ENCODE peak calls at places on chromosomes 6 and 20, in seven cellular contexts. C is nephron progenitor cell, O is cardiac muscle cell, N is brain microvascular endothelial cell, Z is left ventricle myocardium inferior, M is progenitor cell of endocrine pancreas, V is astrocyte of the cerebellum. U is an unnamed sample.

GRCh38 chr6:45454008-45454911 is 76.5 kb upstream of the SUPT3H start:
- DNase-seq in V (peak), O (no peak), N (no peak), C (no peak), M (no peak), Z (no peak), U (no peak)

GRCh38 chr20:48826883-48827771 is 672 bp downstream of the PREX1 start:
- DNase-seq in O (peak), V (no peak), N (no peak), C (peak), Z (no peak), M (no peak), U (peak)

GRCh38 chr6:170004585-170005210 is 253.3 kb downstream of the ERMARD start:
- DNase-seq in M (no peak), Z (no peak), V (no peak), O (no peak), C (no peak), N (no peak), U (no peak)

GRCh38 chr6:155418017-155418749 is 37.5 kb downstream of the NOX3 start:
- DNase-seq in M (no peak), N (peak), C (no peak), Z (no peak), V (peak), O (peak), U (peak)

GRCh38 chr6:44775121-44775520 is 387.6 kb downstream of the CDC5L start:
- DNase-seq in V (no peak), N (no peak), C (no peak), Z (no peak), O (no peak), M (no peak), U (no peak)

GRCh38 chr6:32153252-32153834 is 598 bp upstream of the PPT2 start:
- DNase-seq in M (peak), V (no peak), N (peak), O (no peak), Z (no peak), C (peak), U (peak)

GRCh38 chr6:143896096-143896880 is 32.0 kb downstream of the ZC2HC1B start:
- DNase-seq in Z (no peak), C (no peak), O (peak), M (no peak), V (no peak), N (no peak), U (no peak)

GRCh38 chr20:58045156-58045555 is 183.3 kb downstream of the ANKRD60 start:
- DNase-seq in O (no peak), C (no peak), M (no peak), Z (no peak), V (no peak), N (no peak), U (no peak)

GRCh38 chr20:20946122-20946759 is 159.9 kb downstream of the LINC00237 start:
- DNase-seq in O (no peak), N (no peak), V (no peak), C (no peak), Z (no peak), M (no peak), U (peak)

GRCh38 chr6:109304284-109305015 is 77.8 kb downstream of the CD164 start:
- DNase-seq in M (no peak), V (no peak), O (peak), C (no peak), Z (no peak), N (no peak), U (peak)

GRCh38 chr6:130848945-130849344 is 21.7 kb downstream of the SMLR1 start:
- DNase-seq in N (no peak), O (no peak), Z (no peak), C (no peak), V (no peak), M (no peak), U (peak)

GRCh38 chr6:111573118-111573883 is 32.4 kb downstream of the TRAF3IP2 start:
- DNase-seq in C (no peak), O (peak), M (no peak), Z (no peak), N (peak), V (peak), U (no peak)

GRCh38 chr6:33505544-33506330 is 51.4 kb downstream of the ZBTB9 start:
- DNase-seq in N (no peak), V (no peak), Z (no peak), M (no peak), C (no peak), O (no peak), U (no peak)

GRCh38 chr6:35044145-35044745 is 96.9 kb downstream of the TCP11 start:
- DNase-seq in M (no peak), O (peak), Z (no peak), C (no peak), N (no peak), V (peak), U (no peak)

GRCh38 chr6:5261545-5262109 is 314 bp downstream of the FARS2 start:
- DNase-seq in O (no peak), Z (no peak), C (no peak), N (no peak), V (no peak), M (no peak), U (no peak)

GRCh38 chr6:87731818-87732661 is 30.0 kb upstream of the AKIRIN2 start:
- DNase-seq in V (peak), Z (peak), N (peak), C (no peak), O (peak), M (no peak), U (peak)

GRCh38 chr6:7489376-7489775 is 52.1 kb upstream of the DSP start:
- DNase-seq in Z (no peak), N (no peak), V (no peak), O (no peak), M (no peak), C (no peak), U (no peak)

GRCh38 chr6:146709036-146709622 is 110.4 kb downstream of the ADGB start:
- DNase-seq in Z (no peak), M (no peak), V (no peak), C (no peak), O (no peak), N (no peak), U (no peak)

GRCh38 chr6:128135325-128135724 is 234.5 kb upstream of the THEMIS start:
- DNase-seq in Z (no peak), O (no peak), N (no peak), V (no peak), C (no peak), M (no peak), U (no peak)

GRCh38 chr6:123415844-123416468 is 220.8 kb downstream of the TRDN start:
- DNase-seq in M (peak), C (peak), O (peak), V (peak), Z (no peak), N (peak), U (peak)

GRCh38 chr6:14305131-14305530 is 187.6 kb downstream of the CD83 start:
- DNase-seq in M (no peak), Z (no peak), O (no peak), N (no peak), C (no peak), V (no peak), U (no peak)

GRCh38 chr6:131443514-131443913 is 129.5 kb upstream of the ARG1 start:
- DNase-seq in N (no peak), M (no peak), Z (no peak), V (no peak), O (no peak), C (no peak), U (peak)

GRCh38 chr20:10710995-10711775 is 37.4 kb upstream of the JAG1 start:
- DNase-seq in Z (no peak), C (no peak), N (no peak), M (no peak), O (no peak), V (no peak), U (no peak)

GRCh38 chr20:20237093-20237959 is 130.6 kb upstream of the INSM1 start:
- DNase-seq in Z (no peak), N (peak), C (peak), O (peak), V (peak), M (peak), U (peak)

GRCh38 chr6:42217523-42218367 is at the start of gene MRPS10:
- DNase-seq in Z (peak), V (peak), M (peak), N (peak), O (peak), C (peak), U (peak)

GRCh38 chr6:109672827-109673226 is 18.2 kb downstream of the AK9 start:
- DNase-seq in O (no peak), M (no peak), Z (no peak), C (no peak), N (no peak), V (no peak), U (no peak)

GRCh38 chr6:105740946-105741605 is 338.2 kb upstream of the PREP start:
- DNase-seq in N (no peak), O (no peak), Z (no peak), V (no peak), C (no peak), M (no peak), U (no peak)

GRCh38 chr20:38091447-38092216 is 58.1 kb downstream of the RPRD1B start:
- DNase-seq in O (no peak), Z (no peak), M (no peak), N (peak), C (no peak), V (no peak), U (no peak)

DNA sequence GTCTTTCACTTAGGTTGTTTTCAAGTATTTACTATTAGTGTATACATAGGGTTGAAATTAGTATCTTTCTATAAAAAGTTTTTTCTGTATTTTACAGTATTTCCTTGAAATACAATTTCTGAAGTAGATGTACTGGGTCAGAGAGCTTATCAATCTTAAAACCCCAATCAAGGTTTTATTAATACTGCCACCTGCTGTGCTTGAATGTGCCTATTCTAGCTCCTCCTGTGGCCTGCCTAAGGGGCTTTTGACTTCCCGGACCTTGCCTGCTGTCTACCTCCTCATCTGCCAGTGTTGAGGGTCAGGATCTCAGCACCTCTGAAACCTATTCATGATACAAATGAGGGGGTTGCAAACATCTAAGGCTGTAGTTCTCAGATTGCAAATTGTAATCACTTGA is 9.2 kb downstream of the PACRG start:
- DNase-seq in C (no peak), M (no peak), Z (no peak), V (no peak), O (no peak), N (no peak), U (no peak)
- TF ChIP-seq CTCF in C (no peak), M (no peak), Z (peak), V (no peak), O (no peak), N (peak), U (no peak)

DNA sequence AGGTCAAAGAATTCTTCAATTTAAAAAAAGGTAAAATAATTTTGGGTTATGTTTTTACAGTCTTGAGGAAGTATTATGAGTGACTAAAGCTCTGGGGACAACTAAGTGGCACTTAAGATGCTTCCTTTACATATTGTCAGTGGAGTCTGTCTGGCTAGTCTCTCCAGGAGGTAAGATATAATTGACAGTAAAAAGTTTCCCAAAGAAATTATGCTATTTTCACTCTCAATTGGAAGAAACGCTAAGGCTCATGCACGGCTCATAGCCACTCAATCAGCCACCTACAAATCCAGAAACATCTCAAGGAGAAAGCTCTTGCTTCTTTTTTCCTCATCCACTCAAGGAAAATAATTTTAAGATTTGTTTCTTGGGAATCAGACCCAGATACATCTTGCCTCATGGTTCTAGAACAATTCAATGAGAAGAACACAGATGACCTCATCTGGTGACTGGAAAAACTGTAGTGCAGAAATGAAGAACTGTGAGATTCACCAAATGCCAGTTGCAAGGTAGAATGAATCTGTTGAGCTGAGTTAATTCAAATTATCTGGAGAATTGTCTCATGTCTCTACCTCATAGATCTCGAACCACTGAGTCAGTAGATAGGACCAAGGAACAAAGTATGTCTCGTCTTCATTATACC is 252.9 kb downstream of the TPBG start:
- DNase-seq in V (no peak), C (no peak), M (no peak), O (peak), Z (no peak), N (no peak), U (no peak)
- TF ChIP-seq CTCF in V (no peak), C (no peak), M (no peak), O (peak), Z (no peak), N (no peak), U (no peak)

DNA sequence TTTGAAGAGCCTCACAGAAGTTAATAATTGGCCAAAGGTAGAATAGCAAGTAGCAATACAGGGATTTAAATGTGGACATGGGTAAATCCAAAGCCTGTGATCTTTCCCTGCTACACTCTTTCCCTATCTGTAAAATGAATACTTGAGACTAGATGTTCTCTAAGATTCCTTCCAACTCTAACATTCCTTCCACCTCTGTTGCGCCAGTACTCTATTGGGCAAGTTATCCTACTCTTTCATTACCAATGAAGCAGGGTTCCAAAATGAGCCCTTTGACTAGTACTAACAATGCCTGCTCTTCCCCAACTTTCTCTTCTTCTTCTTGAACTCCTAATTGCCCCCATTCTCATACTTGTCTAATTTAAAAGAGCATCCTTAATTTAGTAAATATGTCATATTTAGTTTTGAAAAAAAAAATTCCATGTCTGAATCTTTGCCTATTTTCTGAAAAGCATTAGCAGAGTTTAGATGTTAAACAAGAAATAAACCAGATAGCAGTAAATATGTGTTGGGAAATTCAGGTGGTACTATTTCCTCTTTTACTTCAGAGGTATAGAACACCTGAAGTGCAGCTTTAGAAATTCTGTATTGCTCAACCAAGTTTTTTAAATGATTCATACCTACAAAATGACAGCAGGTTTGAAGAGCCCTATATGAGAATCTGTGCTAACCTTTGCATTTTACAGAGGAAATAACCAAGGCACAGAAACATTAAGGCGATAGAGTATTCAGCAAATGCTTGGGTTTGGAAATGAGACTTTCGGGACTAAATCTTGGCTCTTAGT is 35.0 kb upstream of the RSPO3 start:
- DNase-seq in V (no peak), N (no peak), O (no peak), C (no peak), M (no peak), Z (no peak), U (no peak)
- TF ChIP-seq CTCF in V (no peak), N (no peak), O (no peak), C (no peak), M (no peak), Z (no peak), U (no peak)

DNA sequence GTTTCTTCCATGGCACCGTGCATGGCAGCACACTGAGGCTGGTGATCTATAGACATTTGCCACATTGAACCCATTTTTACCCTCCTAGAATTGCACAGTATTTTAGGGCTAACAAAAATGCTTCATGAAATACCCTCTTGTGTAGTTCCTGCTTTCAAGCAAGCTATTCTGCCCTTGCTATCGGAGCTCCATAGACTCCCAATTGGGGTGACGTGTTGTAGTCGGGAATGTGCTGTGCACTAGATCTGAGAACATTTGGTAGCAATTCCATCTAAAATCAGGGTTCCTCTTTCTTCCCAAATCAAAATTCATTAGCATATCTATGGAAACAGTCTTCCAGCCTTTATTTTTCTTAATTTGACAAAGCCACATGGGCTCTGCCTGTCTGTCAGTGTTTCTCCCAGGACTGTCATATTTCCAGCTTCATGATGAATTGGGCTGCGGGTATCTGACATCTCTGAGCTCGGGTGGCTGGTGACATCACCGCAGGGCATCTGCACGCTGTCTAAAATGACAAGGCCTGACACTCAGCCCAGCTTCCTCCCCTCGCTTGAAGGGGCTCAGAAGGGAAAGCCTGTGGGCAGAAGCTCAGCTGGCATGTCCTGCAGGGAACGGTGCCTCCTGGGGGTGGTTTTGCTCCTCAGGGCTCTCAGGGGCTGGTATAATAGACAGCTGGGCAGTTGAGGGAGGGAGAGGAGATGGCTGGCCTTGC is 406.4 kb downstream of the QKI start:
- DNase-seq in O (no peak), Z (peak), V (no peak), N (no peak), M (no peak), C (no peak), U (no peak)
- TF ChIP-seq CTCF in O (no peak), Z (peak), V (no peak), N (no peak), M (no peak), C (no peak), U (no peak)

GRCh38 chr6:17501442-17501841 is 98.7 kb upstream of the FAM8A1 start:
- DNase-seq in V (no peak), C (no peak), Z (no peak), O (no peak), M (no peak), N (no peak), U (no peak)

GRCh38 chr6:17505062-17505476 is 95.0 kb upstream of the FAM8A1 start:
- DNase-seq in N (peak), C (no peak), M (no peak), O (peak), V (no peak), Z (no peak), U (no peak)

GRCh38 chr6:17503051-17503450 is 97.1 kb upstream of the FAM8A1 start:
- DNase-seq in V (no peak), M (no peak), Z (no peak), O (no peak), C (no peak), N (no peak), U (no peak)

GRCh38 chr6:17504005-17504404 is 96.1 kb upstream of the FAM8A1 start:
- DNase-seq in V (no peak), N (no peak), C (no peak), Z (no peak), O (no peak), M (no peak), U (no peak)

DNA sequence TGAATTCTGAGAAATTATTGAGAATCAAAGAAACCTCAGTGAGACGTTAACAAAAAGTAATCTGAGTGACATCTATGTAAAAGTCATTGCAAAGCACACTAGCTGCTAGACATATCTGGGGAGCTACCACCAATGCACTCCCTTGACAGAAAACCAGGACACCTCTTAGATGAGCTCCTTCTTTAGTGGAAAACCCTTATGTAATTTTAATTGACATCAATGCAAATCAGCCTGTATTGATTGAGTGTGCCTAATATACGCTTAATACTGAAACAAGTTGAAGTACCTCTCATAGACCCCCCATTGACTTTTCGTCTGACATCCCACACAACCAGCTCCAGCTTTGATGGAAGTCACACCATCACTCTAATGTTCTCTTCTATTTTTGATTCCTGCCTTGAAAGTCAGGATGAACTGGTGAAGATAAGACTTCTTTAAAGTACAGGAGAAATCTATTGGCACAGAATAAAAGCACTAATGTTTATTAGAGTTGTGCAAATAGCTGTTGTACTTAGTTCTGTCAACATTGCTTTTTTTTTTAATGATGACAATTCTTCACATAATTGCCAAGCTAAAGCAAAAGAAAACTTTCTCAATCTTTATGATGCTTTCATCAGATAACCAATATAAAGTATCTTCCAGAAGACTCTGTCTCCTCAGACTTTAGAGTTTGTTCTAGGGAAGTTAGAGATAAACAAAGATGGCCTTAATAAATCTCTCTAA is 98.0 kb upstream of the FAM8A1 start:
- DNase-seq in M (no peak), C (no peak), Z (no peak), O (no peak), V (no peak), N (no peak), U (no peak)
- TF ChIP-seq CTCF in M (no peak), C (no peak), Z (no peak), O (no peak), V (no peak), N (no peak), U (no peak)

U was measured in activated CD8-positive, alpha-beta T cell treated with anti-CD3 and anti-CD28 coated beads for 36 hours.